ENCODE peak calls at places on chromosome 10, in seven cellular contexts. K is H9; P is SHP77; J is amniotic stem cell; Z is naive thymus-derived CD8-positive, alpha-beta T cell; A is central memory CD4-positive, alpha-beta T cell; G is left lung. U is an unnamed sample.

GRCh38 chr10:30831401-30831800 is 200.3 kb downstream of the ZNF438 start:
- DNase-seq in G (no peak), K (no peak), P (no peak), Z (no peak), A (no peak), J (no peak), U (no peak)

GRCh38 chr10:112955736-112956421 is 5.8 kb downstream of the TCF7L2 start:
- DNase-seq in K (no peak), G (no peak), Z (no peak), A (no peak), P (no peak), J (no peak), U (no peak)

GRCh38 chr10:72812798-72813430 is 80.6 kb upstream of the OIT3 start:
- DNase-seq in J (peak), Z (no peak), P (no peak), G (no peak), K (no peak), A (no peak), U (no peak)

GRCh38 chr10:18523025-18523424 is 128.4 kb downstream of the NSUN6 start:
- DNase-seq in J (no peak), A (no peak), Z (no peak), P (no peak), K (no peak), G (no peak), U (no peak)

GRCh38 chr10:5515948-5516761 is 8.6 kb upstream of the CALML3 start:
- DNase-seq in P (no peak), A (no peak), G (no peak), J (no peak), K (no peak), Z (peak), U (peak)

GRCh38 chr10:93352638-93353383 is 129.3 kb downstream of the MYOF start:
- DNase-seq in A (peak), Z (no peak), J (peak), G (no peak), P (peak), K (no peak), U (no peak)

GRCh38 chr10:78505657-78506056 is 472.0 kb downstream of the RPS24 start:
- DNase-seq in G (no peak), P (no peak), K (no peak), J (no peak), A (no peak), Z (no peak), U (no peak)

GRCh38 chr10:3287566-3288445 is 115.2 kb upstream of the PITRM1 start:
- DNase-seq in Z (no peak), A (no peak), J (no peak), K (no peak), G (no peak), P (peak), U (peak)

U was measured in mucosa of descending colon.